ENCODE peak calls at places on chromosomes 2 and 18, in seven cellular contexts. H is right cardiac atrium; C is stimulated activated CD8-positive, alpha-beta memory T cell treated with anti-CD3 and anti-CD28 coated beads, Interleukin-15, amount 100 ng/mL, for 1 hour; J is stimulated activated CD4-positive, alpha-beta T cell treated with anti-CD3 and anti-CD28 coated beads, Interleukin-2, amount 100 ng/mL, for 24 hours; W is activated CD4-positive, alpha-beta T cell treated with anti-CD3 and anti-CD28 coated beads, Interleukin-2, amount 50 U/mL, for 24 hours; K is SHP77; S is body of pancreas. X is an unnamed sample.

GRCh38 chr2:48249631-48250473 is 280.1 kb upstream of the STON1 start:
- DNase-seq in S (peak; percentile 5), J (no peak), W (no peak), C (no peak), H (no peak), K (no peak), X (peak; percentile 63)

GRCh38 chr2:226622484-226622883 is 177.1 kb downstream of the IRS1 start:
- DNase-seq in S (no peak), K (no peak), J (no peak), H (no peak), C (no peak), W (no peak), X (no peak)

GRCh38 chr2:102004588-102004987 is 12.8 kb downstream of the IL1R2 start:
- DNase-seq in H (no peak), J (no peak), C (no peak), S (no peak), W (no peak), K (no peak), X (no peak)

GRCh38 chr18:5628512-5629255 is 84.9 kb upstream of the EPB41L3 start:
- DNase-seq in H (peak; percentile 75), C (no peak), S (peak; percentile 56), J (peak; percentile 19), K (no peak), W (no peak), X (peak; percentile 24)

GRCh38 chr18:78561757-78562445 is 417.7 kb upstream of the SALL3 start:
- DNase-seq in H (no peak), C (no peak), S (no peak), K (no peak), J (no peak), W (no peak), X (no peak)

GRCh38 chr2:52386433-52386832 is 1354.5 kb upstream of the NRXN1 start:
- DNase-seq in W (no peak), K (no peak), J (no peak), H (no peak), C (no peak), S (no peak), X (no peak)

GRCh38 chr2:225282858-225283693 is 116.4 kb upstream of the NYAP2 start:
- DNase-seq in H (no peak), C (no peak), J (no peak), W (no peak), K (peak; percentile 23), S (peak; percentile 42), X (peak; percentile 31)

GRCh38 chr2:72932045-72932444 is 14.7 kb downstream of the EMX1 start:
- DNase-seq in C (no peak), K (no peak), H (peak; percentile 7), J (no peak), S (no peak), W (no peak), X (peak; percentile 23)

GRCh38 chr2:62868947-62869346 is 163.4 kb downstream of the EHBP1 start:
- DNase-seq in H (no peak), K (no peak), S (no peak), W (no peak), C (no peak), J (no peak), X (no peak)

GRCh38 chr2:156021326-156022040 is 311.0 kb downstream of the NR4A2 start:
- DNase-seq in C (no peak), S (no peak), H (no peak), W (no peak), K (no peak), J (no peak), X (no peak)

GRCh38 chr2:26976242-26976641 is 5.8 kb downstream of the MAPRE3 start:
- DNase-seq in C (no peak), H (no peak), K (no peak), W (no peak), S (no peak), J (no peak), X (peak; percentile 89)

GRCh38 chr18:62187543-62188378 is 706 bp downstream of the RELCH start:
- DNase-seq in K (no peak), J (peak; percentile 26), W (no peak), S (peak; percentile 34), C (no peak), H (peak; percentile 25), X (peak; percentile 11)

GRCh38 chr2:238864207-238865014 is 16.5 kb downstream of the TWIST2 start:
- DNase-seq in H (peak; percentile 90), J (peak; percentile 60), S (peak; percentile 63), K (peak; percentile 87), C (no peak), W (no peak), X (peak; percentile 99)

GRCh38 chr2:183799761-183800160 is 675.5 kb downstream of the NUP35 start:
- DNase-seq in K (no peak), S (no peak), J (no peak), W (no peak), C (no peak), H (no peak), X (no peak)